ENCODE peak calls at places on chromosomes 13 and 19, in five cellular contexts. U is stimulated activated CD4-positive, alpha-beta T cell treated with anti-CD3 and anti-CD28 coated beads, Interleukin-2, amount 100 ng/mL, for 48 hours; Q is NCI-H774; T is Kasumi-1; N is GM06990. L is an unnamed sample.

GRCh38 chr19:19382118-19382517 is 23.4 kb upstream of the GATAD2A start:
- DNase-seq in Q (no peak), N (no peak), U (no peak), T (no peak), L (no peak)

GRCh38 chr19:40693150-40693788 is 2.8 kb upstream of the NUMBL start:
- DNase-seq in N (no peak), U (no peak), T (no peak), Q (no peak), L (no peak)

GRCh38 chr13:37070145-37070695 is 10.7 kb upstream of the SUPT20H start:
- DNase-seq in Q (no peak), U (no peak), T (no peak), N (no peak), L (no peak)

GRCh38 chr13:100892981-100893380 is 218.4 kb upstream of the TMTC4 start:
- DNase-seq in N (no peak), T (no peak), Q (no peak), U (no peak), L (no peak)

GRCh38 chr13:65470781-65471180 is 1759.4 kb downstream of the PCDH9 start:
- DNase-seq in T (no peak), U (no peak), N (no peak), Q (no peak), L (no peak)

GRCh38 chr19:17385878-17386611 is 8.0 kb downstream of the CCDC194 start:
- DNase-seq in Q (peak; percentile 41), U (peak; percentile 59), T (peak; percentile 63), N (peak; percentile 65), L (no peak)

GRCh38 chr13:37481005-37481857 is 117.3 kb downstream of the POSTN start:
- DNase-seq in T (no peak), U (no peak), Q (no peak), N (no peak), L (no peak)

GRCh38 chr13:92950771-92951170 is 275.8 kb upstream of the GPC6 start:
- DNase-seq in T (no peak), U (no peak), N (no peak), Q (no peak), L (no peak)

GRCh38 chr13:45370922-45371406 is 30.0 kb upstream of the TPT1 start:
- DNase-seq in N (peak; percentile 48), T (peak; percentile 28), U (peak; percentile 48), Q (no peak), L (no peak)

GRCh38 chr13:44854264-44855060 is 134.8 kb downstream of the NUFIP1 start:
- DNase-seq in U (no peak), Q (peak; percentile 71), N (no peak), T (no peak), L (peak; percentile 20)

GRCh38 chr19:29837448-29837961 is 25.7 kb downstream of the CCNE1 start:
- DNase-seq in T (no peak), N (peak; percentile 68), Q (no peak), U (peak; percentile 42), L (no peak)

GRCh38 chr13:69168436-69168835 is 939.2 kb upstream of the ATXN8OS start:
- DNase-seq in T (no peak), Q (no peak), N (no peak), U (no peak), L (no peak)

GRCh38 chr19:46737275-46737654 is 8.6 kb upstream of the FKRP start:
- DNase-seq in N (no peak), U (no peak), T (no peak), Q (no peak), L (no peak)

GRCh38 chr19:14515501-14516047 is 2.6 kb downstream of the DNAJB1 start:
- DNase-seq in Q (no peak), T (no peak), N (no peak), U (no peak), L (no peak)

GRCh38 chr19:33168528-33168927 is 25.6 kb upstream of the LRP3 start:
- DNase-seq in Q (no peak), U (no peak), N (no peak), T (no peak), L (no peak)

GRCh38 chr13:85236431-85236830 is 562.8 kb downstream of the SLITRK6 start:
- DNase-seq in T (no peak), N (no peak), U (no peak), Q (no peak), L (no peak)

GRCh38 chr13:52118595-52118994 is 10.3 kb downstream of the NEK5 start:
- DNase-seq in T (no peak), Q (no peak), U (no peak), N (no peak), L (no peak)

GRCh38 chr19:45400192-45400591 is 4.7 kb downstream of the PPP1R13L start:
- DNase-seq in N (no peak), Q (no peak), T (no peak), U (no peak), L (no peak)

GRCh38 chr13:64553411-64554129 is 2676.6 kb downstream of the PCDH9 start:
- DNase-seq in U (no peak), Q (no peak), T (peak; percentile 11), N (no peak), L (no peak)

GRCh38 chr13:27728271-27728670 is 64.0 kb upstream of the GSX1 start:
- DNase-seq in N (no peak), T (no peak), Q (no peak), U (no peak), L (no peak)

GRCh38 chr13:101454767-101455166 is 2.3 kb downstream of the ITGBL1 start:
- DNase-seq in N (no peak), T (no peak), Q (no peak), U (no peak), L (no peak)

GRCh38 chr19:40739030-40739839 is 11.0 kb downstream of the ACTMAP start:
- DNase-seq in U (no peak), T (no peak), Q (no peak), N (no peak), L (no peak)

GRCh38 chr19:34386645-34387445 is 17.4 kb upstream of the PDCD2L start:
- DNase-seq in T (no peak), U (no peak), Q (no peak), N (no peak), L (no peak)

GRCh38 chr19:58274771-58275199 is 4.0 kb upstream of the ZNF8 start:
- DNase-seq in N (no peak), U (no peak), Q (no peak), T (no peak), L (no peak)

GRCh38 chr13:99231726-99232125 is 26.5 kb downstream of the GPR18 start:
- DNase-seq in T (peak; percentile 71), U (no peak), Q (no peak), N (no peak), L (no peak)

GRCh38 chr13:34156841-34157365 is 339.0 kb downstream of the RFC3 start:
- DNase-seq in T (peak; percentile 74), N (peak; percentile 67), Q (peak; percentile 61), U (peak; percentile 2), L (peak; percentile 41)

GRCh38 chr19:16001481-16002312 is 52.9 kb downstream of the OR10H4 start:
- DNase-seq in U (peak; percentile 30), T (peak; percentile 36), N (peak; percentile 63), Q (no peak), L (no peak)

GRCh38 chr13:100484708-100485107 is 103.9 kb downstream of the GGACT start:
- DNase-seq in Q (no peak), T (no peak), N (no peak), U (no peak), L (no peak)

GRCh38 chr19:1042689-1043511 is 3.0 kb downstream of the ABCA7 start:
- DNase-seq in U (no peak), Q (no peak), N (no peak), T (no peak), L (no peak)

GRCh38 chr13:113862766-113863510 is 938 bp downstream of the GAS6 start:
- DNase-seq in U (no peak), N (no peak), T (no peak), Q (no peak), L (no peak)

GRCh38 chr19:42038675-42039074 is 31.3 kb downstream of the GRIK5 start:
- DNase-seq in T (no peak), Q (no peak), N (no peak), U (no peak), L (peak; percentile 44)

GRCh38 chr19:46373573-46374359 is 26.9 kb downstream of the PPP5C start:
- DNase-seq in N (no peak), T (no peak), Q (peak; percentile 95), U (no peak), L (peak; percentile 92)

GRCh38 chr19:41219924-41220567 is 1.0 kb downstream of the AXL start:
- DNase-seq in N (no peak), Q (no peak), U (no peak), T (no peak), L (no peak)

GRCh38 chr13:21079761-21080730 is 18.7 kb upstream of the LATS2 start:
- DNase-seq in U (no peak), Q (no peak), N (no peak), T (no peak), L (no peak)

GRCh38 chr13:39876258-39876657 is 220.8 kb downstream of the COG6 start:
- DNase-seq in Q (no peak), U (no peak), N (no peak), T (no peak), L (no peak)

L was measured in NCI-H2107.